ENCODE peak calls at places on chromosomes 7 and 10, in six cellular contexts. Q is ovary, F is activated B cell treated with CpG ODN at 0.5 μM for 24 hours, Z is kidney, R is foreskin fibroblast, U is colonic mucosa. H is an unnamed sample.

GRCh38 chr10:61903184-61903990 is 1.9 kb downstream of the ARID5B start:
- DNase-seq in Z (peak; percentile 90), U (peak; percentile 74), R (peak; percentile 73), Q (peak; percentile 35), F (peak; percentile 76), H (peak; percentile 68)

GRCh38 chr7:1931248-1931950 is 261.3 kb downstream of the ELFN1 start:
- DNase-seq in U (no peak), Z (no peak), Q (no peak), R (peak; percentile 25), F (no peak), H (no peak)

GRCh38 chr7:99331002-99331401 is 5.3 kb downstream of the ARPC1A start:
- DNase-seq in F (no peak), U (no peak), R (no peak), Q (no peak), Z (no peak), H (no peak)

GRCh38 chr10:119658274-119658673 is 7.1 kb downstream of the BAG3 start:
- DNase-seq in Z (peak; percentile 95), U (peak; percentile 40), Q (peak; percentile 80), R (peak; percentile 97), F (no peak), H (no peak)

GRCh38 chr7:149261321-149261828 is 621 bp upstream of the ZNF783 start:
- DNase-seq in R (peak; percentile 72), Z (no peak), F (no peak), U (no peak), Q (no peak), H (no peak)

GRCh38 chr10:32393942-32394341 is 47.0 kb upstream of the EPC1 start:
- DNase-seq in U (no peak), Z (no peak), R (no peak), Q (no peak), F (no peak), H (no peak)

GRCh38 chr7:55065511-55066229 is 46.9 kb downstream of the EGFR start:
- DNase-seq in R (peak; percentile 91), U (no peak), Z (no peak), F (no peak), Q (no peak), H (no peak)

GRCh38 chr7:18724311-18724710 is 228.8 kb downstream of the HDAC9 start:
- DNase-seq in R (peak; percentile 41), F (no peak), Z (no peak), Q (no peak), U (no peak), H (no peak)

GRCh38 chr10:123549761-123550454 is 116.2 kb upstream of the GPR26 start:
- DNase-seq in R (no peak), F (no peak), Q (no peak), Z (no peak), U (no peak), H (no peak)

GRCh38 chr10:102645741-102646609 is 1.7 kb downstream of the TRIM8 start:
- DNase-seq in U (peak; percentile 91), Z (peak; percentile 98), F (peak; percentile 62), R (peak; percentile 100), Q (peak; percentile 88), H (peak; percentile 79)

GRCh38 chr7:32658034-32658944 is 163.0 kb downstream of the AVL9 start:
- DNase-seq in Q (no peak), R (peak; percentile 18), F (no peak), Z (no peak), U (peak; percentile 38), H (no peak)

GRCh38 chr10:95077556-95077955 is 8.3 kb upstream of the CYP2C8 start:
- DNase-seq in F (no peak), R (no peak), U (no peak), Q (no peak), Z (no peak), H (no peak)

GRCh38 chr7:88089484-88090050 is 130.3 kb downstream of the SRI start:
- DNase-seq in R (no peak), Z (no peak), Q (no peak), F (no peak), U (no peak), H (no peak)

GRCh38 chr7:13991791-13992620 is 2.5 kb upstream of the ETV1 start:
- DNase-seq in R (peak; percentile 46), Q (no peak), Z (no peak), F (no peak), U (no peak), H (no peak)

GRCh38 chr10:52599586-52600200 is 172.9 kb downstream of the MBL2 start:
- DNase-seq in Q (no peak), F (no peak), U (no peak), Z (no peak), R (no peak), H (no peak)

GRCh38 chr7:26199301-26200112 is 1.0 kb downstream of the HNRNPA2B1 start:
- DNase-seq in R (no peak), F (peak; percentile 52), Q (peak; percentile 69), U (peak; percentile 67), Z (peak; percentile 89), H (peak; percentile 62)

GRCh38 chr7:44313016-44313415 is 12.4 kb downstream of the CAMK2B start:
- DNase-seq in U (peak; percentile 6), R (no peak), Q (no peak), F (no peak), Z (no peak), H (no peak)

GRCh38 chr7:452791-453455 is 66.7 kb downstream of the PDGFA start:
- DNase-seq in F (no peak), R (no peak), U (no peak), Q (no peak), Z (peak; percentile 63), H (no peak)

GRCh38 chr10:119871881-119872609 is 598 bp downstream of the MCMBP start:
- DNase-seq in U (peak; percentile 74), Z (peak; percentile 88), F (peak; percentile 52), Q (peak; percentile 36), R (peak; percentile 63), H (peak; percentile 42)

GRCh38 chr10:75717126-75717916 is 285.9 kb downstream of the LRMDA start:
- DNase-seq in Q (no peak), U (no peak), R (peak; percentile 27), Z (no peak), F (no peak), H (no peak)

GRCh38 chr10:89555688-89556445 is 20.5 kb upstream of the SLC16A12 start:
- DNase-seq in R (peak; percentile 47), F (no peak), U (no peak), Z (no peak), Q (no peak), H (no peak)

GRCh38 chr7:78039791-78040776 is 241.5 kb downstream of the PHTF2 start:
- DNase-seq in Q (no peak), F (peak; percentile 55), Z (peak; percentile 79), R (peak; percentile 8), U (peak; percentile 19), H (peak; percentile 27)

DNA sequence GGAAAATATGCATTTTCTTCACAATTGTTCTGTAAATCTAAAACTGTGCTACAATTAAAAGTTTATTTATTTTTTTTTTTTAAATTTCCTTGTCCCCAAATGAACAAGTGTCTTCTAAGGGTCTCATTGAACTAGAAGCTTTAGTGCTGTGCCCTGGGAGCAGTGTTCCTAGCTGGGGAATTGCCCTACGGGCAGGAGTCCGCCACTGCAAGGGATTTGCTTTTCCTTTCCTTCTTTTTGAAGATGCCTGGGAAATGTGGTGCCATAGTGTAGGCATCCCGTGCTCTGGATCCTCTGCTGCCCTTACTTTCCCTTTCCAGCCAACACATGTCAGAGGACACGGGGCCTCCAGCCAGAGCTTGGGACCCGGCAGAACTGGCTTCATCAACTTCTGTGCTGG is 177.1 kb upstream of the CTBP2 start:
- DNase-seq in Q (no peak), Z (no peak), U (no peak), R (no peak), F (no peak), H (no peak)
- TF ChIP-seq CTCF in Q (no peak), Z (no peak), U (no peak), R (no peak), F (no peak), H (no peak)

DNA sequence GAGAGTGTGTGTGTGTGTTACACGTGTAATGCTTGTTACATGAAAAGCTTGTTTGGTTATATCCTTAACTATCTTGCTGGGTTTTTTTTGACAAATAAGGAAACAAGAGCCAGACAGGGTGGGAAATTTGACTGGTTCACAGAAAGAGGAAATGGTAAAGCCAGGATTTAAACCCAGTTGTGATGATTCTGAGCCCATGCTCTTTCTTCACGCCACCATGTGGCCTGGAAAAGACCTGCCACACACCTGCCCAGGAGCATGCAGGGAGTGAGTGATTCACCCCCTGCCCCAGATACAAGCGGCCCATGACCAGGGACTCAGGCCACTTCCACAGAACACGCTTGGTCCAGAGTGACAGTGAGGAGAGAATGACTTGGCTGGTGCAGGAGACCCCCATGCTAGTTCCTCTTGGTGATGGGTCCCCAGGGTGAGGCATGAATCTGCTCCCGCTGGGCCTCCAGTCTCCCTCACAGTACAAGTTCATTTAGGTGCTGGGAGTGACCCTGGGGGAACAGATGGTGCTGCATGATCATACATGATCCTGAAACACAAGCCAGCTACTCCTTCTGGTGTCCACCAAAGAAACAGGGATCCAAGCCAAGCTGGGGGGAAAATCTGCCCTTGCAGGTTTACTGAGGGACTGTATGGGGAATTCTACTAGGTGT is 21.0 kb upstream of the EIF5AL1 start:
- DNase-seq in R (no peak), F (no peak), U (no peak), Q (no peak), Z (no peak), H (no peak)
- TF ChIP-seq CTCF in R (no peak), F (no peak), U (no peak), Q (no peak), Z (no peak), H (no peak)

DNA sequence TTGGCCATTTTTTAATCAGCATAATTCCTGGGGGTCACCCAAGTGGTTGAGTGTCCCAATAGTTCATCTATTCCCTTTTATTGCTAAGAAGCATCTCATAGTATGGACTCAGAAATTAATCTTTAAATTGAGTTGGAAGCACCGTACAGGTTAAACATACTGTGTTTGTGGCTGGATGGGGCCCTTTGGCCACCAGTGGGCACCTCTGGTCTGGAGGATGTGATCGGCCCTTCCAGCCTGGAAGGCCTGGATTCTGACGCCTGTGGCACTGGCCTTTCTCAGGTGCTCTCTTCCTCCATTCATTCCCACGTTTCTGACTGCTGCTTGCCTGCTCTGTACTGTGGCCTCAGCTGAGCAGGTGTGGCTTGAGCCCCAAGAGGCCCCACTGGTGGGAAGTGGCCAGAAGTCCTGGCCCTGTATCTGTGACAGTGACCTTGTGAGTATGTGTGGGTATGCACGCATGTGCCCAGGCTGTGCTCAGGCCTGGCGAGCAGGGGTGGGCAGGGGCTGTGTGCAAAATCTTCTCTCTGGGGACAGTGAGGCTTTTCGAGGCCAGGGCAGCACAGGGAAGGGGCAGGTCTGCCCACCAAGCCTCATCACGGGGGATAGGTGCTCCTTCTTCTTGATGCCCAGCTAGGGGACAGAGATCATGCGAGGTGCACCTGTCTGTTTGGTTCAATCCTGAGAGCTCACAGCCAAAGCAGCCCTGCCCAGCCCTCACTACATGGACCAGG is 30.1 kb downstream of the LDB3 start:
- DNase-seq in Z (peak; percentile 43), U (no peak), Q (no peak), R (no peak), F (no peak), H (no peak)
- TF ChIP-seq CTCF in Z (no peak), U (no peak), Q (no peak), R (peak; percentile 7), F (no peak), H (no peak)

GRCh38 chr7:50370884-50371283 is 66.4 kb downstream of the IKZF1 start:
- DNase-seq in Q (no peak), F (no peak), U (no peak), Z (no peak), R (no peak), H (no peak)

GRCh38 chr7:50371551-50372021 is 67.1 kb downstream of the IKZF1 start:
- DNase-seq in Z (no peak), Q (no peak), U (no peak), R (no peak), F (no peak), H (no peak)

GRCh38 chr7:50367570-50367969 is 63.1 kb downstream of the IKZF1 start:
- DNase-seq in U (no peak), Z (no peak), R (no peak), F (no peak), Q (no peak), H (no peak)

GRCh38 chr7:50368366-50368765 is 63.9 kb downstream of the IKZF1 start:
- DNase-seq in Z (no peak), R (no peak), Q (no peak), F (no peak), U (no peak), H (no peak)

GRCh38 chr7:50369408-50370026 is 65.0 kb downstream of the IKZF1 start:
- DNase-seq in Z (no peak), Q (no peak), F (no peak), U (no peak), R (no peak), H (no peak)
- TF ChIP-seq CTCF in Z (no peak), Q (no peak), F (peak; percentile 50), U (peak; percentile 33), R (no peak), H (peak; percentile 85)

H was measured in natural killer cell.